ENCODE peak calls at places on chromosome 10, in five cellular contexts. One of them, this sample, is unnamed.

GRCh38 chr10:62015994-62016393 is 114.5 kb downstream of the ARID5B start:
- DNase-seq in NB4: no peak
- DNase-seq in GM12891: no peak
- DNase-seq in lower leg skin: no peak
- DNase-seq in breast epithelium: no peak
- DNase-seq in this sample: no peak

GRCh38 chr10:103547391-103547946 is 54.0 kb downstream of the NEURL1 start:
- DNase-seq in NB4: no peak
- DNase-seq in breast epithelium: no peak
- DNase-seq in GM12891: no peak
- DNase-seq in lower leg skin: no peak
- DNase-seq in this sample: no peak

GRCh38 chr10:130935051-130935450 is 376.5 kb downstream of the TCERG1L start:
- DNase-seq in NB4: no peak
- DNase-seq in lower leg skin: no peak
- DNase-seq in GM12891: no peak
- DNase-seq in breast epithelium: no peak
- DNase-seq in this sample: no peak

GRCh38 chr10:130766071-130766470 is 545.5 kb downstream of the TCERG1L start:
- DNase-seq in breast epithelium: no peak
- DNase-seq in GM12891: no peak
- DNase-seq in lower leg skin: no peak
- DNase-seq in NB4: no peak
- DNase-seq in this sample: peak

GRCh38 chr10:23516530-23516929 is 77.7 kb downstream of the OTUD1 start:
- DNase-seq in GM12891: no peak
- DNase-seq in breast epithelium: no peak
- DNase-seq in NB4: peak
- DNase-seq in lower leg skin: no peak
- DNase-seq in this sample: no peak

GRCh38 chr10:123674741-123675140 is 8.6 kb downstream of the GPR26 start:
- DNase-seq in GM12891: no peak
- DNase-seq in lower leg skin: no peak
- DNase-seq in breast epithelium: no peak
- DNase-seq in NB4: no peak
- DNase-seq in this sample: no peak

GRCh38 chr10:15585303-15585715 is 134.4 kb downstream of the ITGA8 start:
- DNase-seq in GM12891: peak
- DNase-seq in NB4: peak
- DNase-seq in lower leg skin: peak
- DNase-seq in breast epithelium: no peak
- DNase-seq in this sample: peak

GRCh38 chr10:102917314-102917961 is 656 bp upstream of the CNNM2 start:
- DNase-seq in GM12891: peak
- DNase-seq in NB4: peak
- DNase-seq in breast epithelium: peak
- DNase-seq in lower leg skin: peak
- DNase-seq in this sample: peak

GRCh38 chr10:129769381-129770116 is 194.5 kb downstream of the EBF3 start:
- DNase-seq in NB4: peak
- DNase-seq in GM12891: no peak
- DNase-seq in breast epithelium: no peak
- DNase-seq in lower leg skin: no peak
- DNase-seq in this sample: no peak

GRCh38 chr10:34282186-34282585 is 532.9 kb downstream of the PARD3 start:
- DNase-seq in NB4: no peak
- DNase-seq in lower leg skin: no peak
- DNase-seq in breast epithelium: no peak
- DNase-seq in GM12891: no peak
- DNase-seq in this sample: no peak

GRCh38 chr10:60429084-60429849 is 39.6 kb upstream of the ANK3 start:
- DNase-seq in breast epithelium: no peak
- DNase-seq in GM12891: no peak
- DNase-seq in lower leg skin: no peak
- DNase-seq in NB4: no peak
- DNase-seq in this sample: peak

GRCh38 chr10:102963237-102963886 is 45.3 kb downstream of the CNNM2 start:
- DNase-seq in breast epithelium: no peak
- DNase-seq in GM12891: no peak
- DNase-seq in NB4: no peak
- DNase-seq in lower leg skin: no peak
- DNase-seq in this sample: no peak

GRCh38 chr10:68110027-68110426 is 739 bp downstream of the MYPN start:
- DNase-seq in breast epithelium: no peak
- DNase-seq in NB4: no peak
- DNase-seq in lower leg skin: no peak
- DNase-seq in GM12891: no peak
- DNase-seq in this sample: no peak

GRCh38 chr10:123101844-123102243 is 33.9 kb upstream of the HMX3 start:
- DNase-seq in lower leg skin: no peak
- DNase-seq in breast epithelium: no peak
- DNase-seq in NB4: no peak
- DNase-seq in GM12891: no peak
- DNase-seq in this sample: no peak

GRCh38 chr10:12960431-12960898 is 41.0 kb downstream of the CCDC3 start:
- DNase-seq in NB4: no peak
- DNase-seq in breast epithelium: no peak
- DNase-seq in GM12891: no peak
- DNase-seq in lower leg skin: peak
- DNase-seq in this sample: peak

GRCh38 chr10:102596506-102596971 is 47.7 kb upstream of the TRIM8 start:
- DNase-seq in NB4: peak
- DNase-seq in breast epithelium: no peak
- DNase-seq in lower leg skin: no peak
- DNase-seq in GM12891: peak
- DNase-seq in this sample: peak

GRCh38 chr10:71085689-71086438 is 126.5 kb upstream of the UNC5B start:
- DNase-seq in breast epithelium: peak
- DNase-seq in lower leg skin: peak
- DNase-seq in GM12891: no peak
- DNase-seq in NB4: no peak
- DNase-seq in this sample: no peak

GRCh38 chr10:121169406-121169805 is 318.2 kb downstream of the WDR11 start:
- DNase-seq in breast epithelium: no peak
- DNase-seq in GM12891: no peak
- DNase-seq in lower leg skin: no peak
- DNase-seq in NB4: no peak
- DNase-seq in this sample: no peak

GRCh38 chr10:129466703-129467345 is at the start of gene MGMT:
- DNase-seq in lower leg skin: peak
- DNase-seq in NB4: peak
- DNase-seq in breast epithelium: peak
- DNase-seq in GM12891: peak
- DNase-seq in this sample: peak

GRCh38 chr10:100364147-100364546 is 17.1 kb downstream of the SCD start:
- DNase-seq in breast epithelium: no peak
- DNase-seq in GM12891: no peak
- DNase-seq in lower leg skin: no peak
- DNase-seq in NB4: no peak
- DNase-seq in this sample: no peak

DNA sequence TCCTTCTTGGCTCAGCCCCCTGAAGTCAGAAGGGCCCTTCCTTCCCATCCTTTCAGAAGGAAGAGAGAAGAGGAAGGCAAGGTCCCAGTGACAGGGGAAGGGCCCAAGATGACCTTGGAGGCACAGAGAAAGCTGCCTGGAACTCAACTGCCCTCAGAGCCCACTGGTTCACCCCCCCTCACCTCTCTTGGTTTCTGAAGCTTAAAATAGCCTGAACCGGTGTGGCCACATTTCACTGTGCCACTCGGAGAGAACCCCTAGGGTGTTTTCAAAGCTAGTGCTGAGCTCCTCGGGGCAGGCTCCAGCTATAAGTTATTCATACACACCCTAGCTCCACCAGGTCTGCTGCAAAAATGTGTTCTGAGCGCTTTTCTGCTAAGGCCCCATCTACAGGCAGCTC is 60.9 kb upstream of the ADRB1 start:
- DNase-seq in lower leg skin: no peak
- DNase-seq in GM12891: no peak
- DNase-seq in breast epithelium: peak
- DNase-seq in NB4: peak
- DNase-seq in this sample: no peak
- TF ChIP-seq POLR2A in lower leg skin: no peak
- TF ChIP-seq POLR2A in GM12891: no peak
- TF ChIP-seq POLR2A in breast epithelium: no peak
- TF ChIP-seq POLR2A in NB4: no peak
- TF ChIP-seq POLR2A in this sample: no peak

GRCh38 chr10:50624866-50625491 is 1.2 kb upstream of the SGMS1 start:
- DNase-seq in lower leg skin: peak
- DNase-seq in NB4: peak
- DNase-seq in breast epithelium: peak
- DNase-seq in GM12891: peak
- DNase-seq in this sample: peak

GRCh38 chr10:50621981-50622496 is 1.7 kb downstream of the SGMS1 start:
- DNase-seq in breast epithelium: peak
- DNase-seq in lower leg skin: peak
- DNase-seq in NB4: peak
- DNase-seq in GM12891: peak
- DNase-seq in this sample: peak

GRCh38 chr10:50622497-50623298 is 1.1 kb downstream of the SGMS1 start:
- DNase-seq in NB4: peak
- DNase-seq in lower leg skin: peak
- DNase-seq in GM12891: peak
- DNase-seq in breast epithelium: peak
- DNase-seq in this sample: peak

GRCh38 chr10:50624154-50624865 is 554 bp upstream of the SGMS1 start:
- DNase-seq in breast epithelium: peak
- DNase-seq in NB4: peak
- DNase-seq in GM12891: peak
- DNase-seq in lower leg skin: peak
- DNase-seq in this sample: peak

DNA sequence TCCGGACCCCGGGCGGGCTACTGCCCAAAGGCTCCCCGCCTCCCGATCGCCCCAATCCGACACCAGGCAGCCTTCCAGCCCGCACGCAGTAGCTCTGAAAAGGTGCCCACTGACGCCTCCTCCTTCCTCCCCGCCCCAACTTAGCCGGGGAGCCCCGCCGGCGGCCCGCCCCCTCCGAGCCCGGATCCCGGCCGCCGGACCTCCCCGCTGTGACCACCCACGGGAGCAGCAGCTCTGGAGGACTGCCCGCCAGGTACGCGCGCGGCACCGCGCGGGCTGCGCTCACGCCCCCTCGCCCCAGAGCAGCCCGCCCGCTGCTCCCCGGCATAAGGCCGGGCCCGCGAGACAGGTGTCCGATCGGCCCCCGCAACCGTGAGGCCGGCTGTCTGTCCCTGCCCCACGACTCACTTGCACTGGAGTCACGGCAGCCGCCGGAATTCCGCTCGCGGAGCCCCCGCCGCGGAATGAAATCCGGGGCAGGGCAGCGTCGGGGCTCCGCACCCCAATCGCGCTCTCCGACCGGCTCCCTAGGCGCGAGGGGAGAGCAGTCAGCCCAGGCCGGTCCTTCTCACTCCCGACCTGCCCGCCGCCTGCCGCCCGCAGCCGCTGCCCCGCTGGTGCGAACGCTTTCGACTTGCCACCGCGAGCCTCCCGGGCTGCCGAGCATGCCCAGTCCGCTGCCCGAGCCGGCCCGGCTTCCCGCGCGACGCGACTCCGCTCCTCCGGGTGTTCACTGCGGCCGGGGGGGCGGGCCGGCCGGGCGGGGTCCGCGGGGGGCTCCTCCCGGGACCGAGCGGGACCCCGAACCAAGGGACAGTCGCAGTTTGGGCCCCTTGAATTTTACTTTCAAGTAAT is at the start of gene SGMS1:
- DNase-seq in lower leg skin: peak
- DNase-seq in GM12891: peak
- DNase-seq in breast epithelium: peak
- DNase-seq in NB4: peak
- DNase-seq in this sample: peak
- TF ChIP-seq POLR2A in lower leg skin: no peak
- TF ChIP-seq POLR2A in GM12891: no peak
- TF ChIP-seq POLR2A in breast epithelium: no peak
- TF ChIP-seq POLR2A in NB4: peak
- TF ChIP-seq POLR2A in this sample: peak

DNA sequence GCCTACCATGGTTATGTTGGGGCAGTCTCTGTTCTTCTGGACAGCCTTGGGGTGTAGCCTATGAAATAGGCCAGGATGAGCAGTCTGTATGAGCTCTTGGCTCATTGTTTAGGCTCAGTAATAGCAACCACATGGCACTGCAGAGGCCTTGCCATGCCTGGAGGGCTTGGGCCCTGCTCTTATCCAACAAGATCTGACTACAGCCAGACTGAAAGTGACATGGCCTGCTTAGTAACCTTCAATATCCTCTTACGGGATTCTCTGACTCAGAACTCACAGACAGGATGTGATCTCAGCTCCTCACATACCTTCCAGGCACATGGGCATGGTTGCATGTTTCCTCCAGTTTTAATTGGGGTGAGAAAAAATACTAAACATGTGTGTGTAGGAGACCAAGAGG is 289.3 kb downstream of the PTEN start:
- DNase-seq in breast epithelium: peak
- DNase-seq in lower leg skin: peak
- DNase-seq in NB4: peak
- DNase-seq in GM12891: peak
- DNase-seq in this sample: no peak
- TF ChIP-seq POLR2A in breast epithelium: no peak
- TF ChIP-seq POLR2A in lower leg skin: no peak
- TF ChIP-seq POLR2A in NB4: no peak
- TF ChIP-seq POLR2A in GM12891: peak
- TF ChIP-seq POLR2A in this sample: no peak

GRCh38 chr10:97120370-97120769 is 65.4 kb downstream of the SLIT1 start:
- DNase-seq in NB4: no peak
- DNase-seq in GM12891: no peak
- DNase-seq in breast epithelium: no peak
- DNase-seq in lower leg skin: no peak
- DNase-seq in this sample: no peak
- TF ChIP-seq POLR2A in NB4: no peak
- TF ChIP-seq POLR2A in GM12891: no peak
- TF ChIP-seq POLR2A in breast epithelium: no peak
- TF ChIP-seq POLR2A in lower leg skin: no peak
- TF ChIP-seq POLR2A in this sample: no peak

GRCh38 chr10:133109736-133110532 is 22.2 kb downstream of the ADGRA1 start:
- DNase-seq in NB4: no peak
- DNase-seq in lower leg skin: no peak
- DNase-seq in GM12891: no peak
- DNase-seq in breast epithelium: no peak
- DNase-seq in this sample: no peak
- TF ChIP-seq POLR2A in NB4: no peak
- TF ChIP-seq POLR2A in lower leg skin: no peak
- TF ChIP-seq POLR2A in GM12891: no peak
- TF ChIP-seq POLR2A in breast epithelium: no peak
- TF ChIP-seq POLR2A in this sample: no peak

DNA sequence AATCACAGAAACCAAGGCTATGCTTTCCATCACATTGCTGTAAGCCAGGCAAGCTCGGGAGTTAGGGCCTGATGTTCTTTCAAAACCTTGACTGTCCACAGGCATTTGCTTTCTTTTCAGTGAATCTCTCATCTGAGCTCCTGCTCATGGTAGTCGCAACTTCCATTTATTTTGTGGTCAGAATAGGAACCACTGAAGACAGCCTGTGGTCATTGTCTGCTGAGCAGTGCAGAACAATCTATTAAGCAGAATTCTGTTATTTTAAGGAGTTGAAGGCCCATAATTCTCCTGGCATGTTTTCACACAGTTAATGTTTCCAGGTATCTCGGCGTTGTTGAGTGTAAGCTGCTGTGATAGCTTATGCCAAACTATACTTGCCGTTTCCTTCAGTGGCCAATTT is 491.2 kb upstream of the AKR1E2 start:
- DNase-seq in NB4: no peak
- DNase-seq in GM12891: no peak
- DNase-seq in breast epithelium: no peak
- DNase-seq in lower leg skin: no peak
- DNase-seq in this sample: no peak
- TF ChIP-seq POLR2A in NB4: no peak
- TF ChIP-seq POLR2A in GM12891: no peak
- TF ChIP-seq POLR2A in breast epithelium: no peak
- TF ChIP-seq POLR2A in lower leg skin: no peak
- TF ChIP-seq POLR2A in this sample: no peak

This sample was measured in right lobe of liver.